ENCODE peak calls at places on chromosomes 3 and 15, in five cellular contexts. R is astrocyte of the spinal cord, U is colonic mucosa, Z is body of pancreas, Y is choroid plexus epithelial cell. I is an unnamed sample.

GRCh38 chr3:177041021-177041729 is 156.1 kb downstream of the TBL1XR1 start:
- DNase-seq in R (no peak), U (no peak), Y (no peak), Z (peak), I (peak)

GRCh38 chr15:80619677-80620076 is 75.4 kb upstream of the ABHD17C start:
- DNase-seq in Z (no peak), U (no peak), R (no peak), Y (peak), I (peak)

GRCh38 chr3:161423911-161424522 is 52.7 kb upstream of the SPTSSB start:
- DNase-seq in R (peak), Z (no peak), U (no peak), Y (peak), I (peak)

GRCh38 chr3:64732570-64732969 is 44.8 kb upstream of the ADAMTS9 start:
- DNase-seq in Z (no peak), Y (peak), U (no peak), R (peak), I (peak)

GRCh38 chr3:54625805-54626787 is 301.8 kb downstream of the LRTM1 start:
- DNase-seq in Z (no peak), U (no peak), R (no peak), Y (no peak), I (no peak)

GRCh38 chr3:20054549-20054987 is 14.3 kb downstream of the KAT2B start:
- DNase-seq in R (peak), Y (peak), Z (peak), U (peak), I (peak)

GRCh38 chr15:43777293-43777819 is 590 bp upstream of the ELL3 start:
- DNase-seq in U (peak), Z (peak), R (no peak), Y (peak), I (peak)

GRCh38 chr15:70152070-70152480 is 54.4 kb upstream of the TLE3 start:
- DNase-seq in R (peak), U (no peak), Z (peak), Y (peak), I (no peak)

GRCh38 chr3:160562952-160563351 is 2.4 kb downstream of the KPNA4 start:
- DNase-seq in U (no peak), Y (no peak), Z (no peak), R (no peak), I (no peak)

GRCh38 chr15:95919460-95919859 is 411.0 kb upstream of the NR2F2 start:
- DNase-seq in Z (no peak), U (no peak), Y (no peak), R (no peak), I (peak)

GRCh38 chr15:67120009-67120838 is 54.8 kb downstream of the SMAD3 start:
- DNase-seq in Z (no peak), U (no peak), Y (no peak), R (no peak), I (no peak)

GRCh38 chr15:34691024-34691423 is 63.8 kb downstream of the GJD2 start:
- DNase-seq in U (no peak), R (no peak), Y (peak), Z (no peak), I (peak)

GRCh38 chr3:53242642-53243041 is 13.2 kb downstream of the TKT start:
- DNase-seq in U (no peak), R (no peak), Y (peak), Z (no peak), I (peak)
- H3K4me3 ChIP-seq in U (no peak), R (no peak), Y (no peak), Z (no peak), I (no peak)

GRCh38 chr3:138907541-138907940 is 39.4 kb downstream of the FOXL2 start:
- DNase-seq in U (no peak), R (no peak), Z (no peak), Y (no peak), I (no peak)
- TF ChIP-seq CTCF in U (no peak), R (no peak), Z (no peak), Y (no peak), I (no peak)

DNA sequence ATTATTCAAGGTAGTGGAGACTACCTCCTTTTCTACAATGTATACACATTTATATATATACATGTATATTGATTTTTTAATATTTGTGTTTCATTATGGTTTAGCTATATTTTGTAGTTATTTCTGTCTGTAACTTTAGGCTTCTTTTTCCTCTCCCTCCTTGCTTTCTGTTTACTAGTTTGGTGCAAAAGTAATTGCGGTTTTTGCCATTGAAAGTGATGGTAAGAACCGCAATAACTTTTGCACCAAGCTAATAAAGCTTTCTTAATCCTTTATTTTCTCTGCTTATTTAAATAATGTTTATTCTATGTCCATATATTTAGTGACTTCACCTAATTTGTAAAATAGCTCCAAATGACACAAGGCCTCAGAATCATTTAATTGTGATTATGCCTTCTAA is 195.3 kb upstream of the PLSCR5 start:
- DNase-seq in Z (no peak), R (peak), Y (peak), U (no peak), I (no peak)
- H3K4me3 ChIP-seq in Z (no peak), R (no peak), Y (no peak), U (no peak), I (no peak)

GRCh38 chr15:62125763-62126162 is 39.3 kb downstream of the C2CD4B start:
- DNase-seq in U (peak), Y (peak), R (no peak), Z (peak), I (peak)
- TF ChIP-seq CTCF in U (peak), Y (peak), R (peak), Z (peak), I (peak)

GRCh38 chr3:195548046-195548445 is 4.9 kb upstream of the PPP1R2 start:
- DNase-seq in Y (no peak), U (no peak), Z (no peak), R (no peak), I (no peak)
- H3K4me3 ChIP-seq in Y (no peak), U (no peak), Z (no peak), R (no peak), I (no peak)

GRCh38 chr3:99366663-99367429 is 271.5 kb upstream of the COL8A1 start:
- DNase-seq in U (no peak), Z (no peak), Y (peak), R (no peak), I (no peak)
- TF ChIP-seq CTCF in U (no peak), Z (no peak), Y (no peak), R (no peak), I (no peak)

GRCh38 chr3:171055336-171056178 is 29.0 kb upstream of the SLC2A2 start:
- DNase-seq in U (no peak), R (peak), Y (peak), Z (no peak), I (peak)
- H3K4me3 ChIP-seq in U (no peak), R (no peak), Y (no peak), Z (no peak), I (no peak)

DNA sequence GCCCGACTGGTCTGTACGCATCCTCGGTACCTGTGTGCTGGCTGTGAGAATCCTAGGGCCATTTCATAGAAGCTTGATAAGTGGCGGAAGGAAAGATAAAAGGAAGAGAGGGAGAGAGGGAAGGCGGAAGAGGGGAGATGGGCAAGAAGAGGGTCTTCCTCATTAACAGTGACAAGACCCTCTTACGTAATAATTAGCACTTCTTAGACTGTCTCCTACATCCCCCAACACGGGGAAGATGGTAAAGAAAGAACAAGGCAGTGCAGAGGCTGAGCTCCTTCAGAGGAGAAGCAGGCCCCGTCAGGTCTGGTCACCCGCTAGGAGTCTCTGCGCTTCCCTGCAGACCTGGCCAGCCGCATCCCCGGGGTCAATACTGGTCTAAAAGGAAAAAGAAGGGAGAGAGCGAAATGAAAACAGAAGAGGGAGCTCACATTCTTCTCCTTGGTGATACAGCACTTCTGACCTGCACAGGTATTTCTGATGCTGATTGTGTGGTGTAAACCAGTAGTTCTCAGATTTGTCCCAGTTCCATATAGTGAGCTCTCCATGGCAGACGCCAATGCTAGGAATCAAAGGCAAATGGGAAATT is 19.0 kb upstream of the FAM240A start:
- DNase-seq in Y (no peak), U (no peak), Z (no peak), R (no peak), I (no peak)
- TF ChIP-seq CTCF in Y (no peak), U (no peak), Z (no peak), R (no peak), I (no peak)

GRCh38 chr15:40048155-40048792 is 9.3 kb upstream of the SRP14 start:
- DNase-seq in U (no peak), Z (no peak), Y (no peak), R (no peak), I (no peak)
- H3K4me3 ChIP-seq in U (no peak), Z (no peak), Y (no peak), R (no peak), I (no peak)